ENCODE peak calls at places on chromosome 11, in eight cellular contexts. O, A, F, Q, E, U, G and W are unnamed samples. For H3K4me1, the result is how much of the 10 kb centered on the place peaks cover.

GRCh38 chr11:6608011-6608410 is 4.0 kb downstream of the TAF10 start:
- DNase-seq in U (no peak), E (no peak), F (no peak), Q (no peak), A (no peak), O (no peak), G (no peak), W (no peak)

GRCh38 chr11:72525466-72525865 is 91.1 kb upstream of the CLPB start:
- DNase-seq in U (no peak), A (peak), E (peak), Q (no peak), O (no peak), F (no peak), G (no peak), W (no peak)

GRCh38 chr11:71563401-71563800 is 2.0 kb upstream of the KRTAP5-10 start:
- DNase-seq in Q (no peak), F (no peak), U (no peak), A (peak), O (no peak), G (peak), E (no peak), W (peak)

GRCh38 chr11:94184362-94184761 is 55.7 kb downstream of the PANX1 start:
- DNase-seq in E (no peak), F (no peak), G (no peak), U (no peak), Q (no peak), A (no peak), O (no peak), W (no peak)

GRCh38 chr11:46036969-46037368 is 84.3 kb downstream of the PHF21A start:
- DNase-seq in U (no peak), G (no peak), E (no peak), F (no peak), A (no peak), O (no peak), Q (no peak), W (no peak)

GRCh38 chr11:112958670-112959069 is 2.5 kb upstream of the NCAM1 start:
- DNase-seq in A (no peak), G (peak), U (no peak), F (no peak), Q (no peak), E (no peak), O (no peak), W (no peak)

GRCh38 chr11:2768471-2769408 is 68.9 kb upstream of the KCNQ1OT1 start:
- DNase-seq in Q (no peak), G (peak), E (peak), F (no peak), U (no peak), O (no peak), A (no peak), W (no peak)

GRCh38 chr11:130407978-130408377 is 20.4 kb downstream of the ADAMTS8 start:
- DNase-seq in U (peak), G (no peak), Q (no peak), O (peak), E (peak), A (no peak), F (peak), W (peak)

GRCh38 chr11:5090668-5091067 is 21.3 kb downstream of the OR52E1 start:
- DNase-seq in U (no peak), Q (no peak), G (no peak), F (no peak), E (no peak), O (no peak), A (no peak), W (no peak)

GRCh38 chr11:133833101-133833898 is 12.0 kb downstream of the SPATA19 start:
- DNase-seq in A (no peak), Q (no peak), E (no peak), O (no peak), F (no peak), U (no peak), G (no peak), W (no peak)

GRCh38 chr11:133828861-133829260 is 16.5 kb downstream of the SPATA19 start:
- DNase-seq in F (no peak), A (no peak), Q (no peak), U (no peak), O (no peak), G (no peak), E (no peak), W (no peak)

GRCh38 chr11:133832096-133833081 is 12.9 kb downstream of the SPATA19 start:
- DNase-seq in U (no peak), O (no peak), F (no peak), E (no peak), A (no peak), Q (no peak), G (no peak), W (no peak)

GRCh38 chr11:133829566-133829965 is 15.7 kb downstream of the SPATA19 start:
- DNase-seq in F (no peak), A (no peak), E (no peak), G (no peak), Q (no peak), O (no peak), U (no peak), W (no peak)

GRCh38 chr11:133830931-133831907 is 14.1 kb downstream of the SPATA19 start:
- DNase-seq in Q (no peak), U (no peak), F (no peak), E (no peak), O (no peak), G (no peak), A (no peak), W (no peak)
- TF ChIP-seq CTCF in Q (no peak), U (no peak), F (no peak), E (peak), O (peak), G (no peak), A (peak), W (peak)

GRCh38 chr11:75809991-75810390 is 5.0 kb upstream of the UVRAG start:
- DNase-seq in G (no peak), U (no peak), A (no peak), O (no peak), F (no peak), Q (no peak), E (no peak), W (no peak)
- H3K4me1 ChIP-seq in G (under half), U (under half), A (under half), O (under half), F (under half), Q (under half), E (under half), W (under half)

GRCh38 chr11:73931039-73931645 is 19.7 kb upstream of the DNAJB13 start:
- DNase-seq in U (no peak), E (peak), A (peak), O (no peak), F (no peak), Q (no peak), G (peak), W (peak)
- TF ChIP-seq CTCF in U (peak), E (no peak), A (peak), O (peak), F (no peak), Q (peak), G (peak), W (peak)

DNA sequence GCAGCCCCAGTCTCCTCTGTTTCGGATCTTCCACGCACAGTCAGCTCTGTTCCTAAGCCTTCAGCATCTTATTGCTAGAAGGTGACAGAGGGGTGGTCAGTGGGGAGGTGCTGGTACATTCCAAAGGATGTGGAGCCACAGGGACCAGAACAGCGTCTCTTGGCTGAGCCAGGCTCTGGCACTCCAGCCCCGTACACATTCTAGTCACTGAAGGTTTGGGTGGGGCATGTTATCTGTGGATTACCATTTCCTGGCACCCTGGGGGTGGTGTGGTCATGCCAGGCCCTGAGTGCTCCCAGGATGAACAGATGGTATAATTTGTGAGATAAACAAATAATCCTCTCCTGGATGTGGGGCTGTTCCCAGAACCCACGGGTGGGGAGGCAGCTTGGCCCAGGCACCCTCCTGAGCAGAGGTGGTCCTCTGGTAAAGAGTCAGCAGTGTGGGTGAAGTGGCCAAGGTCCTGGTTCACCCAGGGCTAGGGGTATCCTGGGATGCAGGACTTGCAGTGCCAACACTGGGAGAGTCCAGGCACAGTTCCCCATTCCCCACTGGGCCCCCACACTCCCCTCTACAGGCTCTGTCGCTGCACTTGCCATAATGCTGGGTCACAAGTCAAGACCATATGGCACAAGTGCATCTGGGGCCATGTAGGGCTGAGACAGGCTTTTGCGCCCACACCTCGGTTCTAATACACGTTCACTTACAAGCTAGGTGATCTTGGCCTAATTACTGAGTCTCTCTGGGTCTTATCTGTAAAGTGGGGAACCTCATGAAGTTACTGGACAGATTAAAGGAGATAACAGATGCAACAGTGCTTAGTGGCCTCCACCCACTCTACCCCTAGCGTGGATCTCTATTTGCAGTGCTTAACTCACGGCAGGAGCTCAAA is 33.0 kb downstream of the DKK3 start:
- DNase-seq in E (no peak), U (no peak), G (no peak), A (peak), F (no peak), O (no peak), Q (no peak), W (no peak)
- H3K4me1 ChIP-seq in E (half or more), U (half or more), G (under half), A (under half), F (under half), O (half or more), Q (under half), W (half or more)

GRCh38 chr11:68946416-68947090 is 34.2 kb downstream of the MRGPRD start:
- DNase-seq in F (no peak), Q (no peak), E (peak), A (no peak), G (peak), O (no peak), U (no peak), W (no peak)
- TF ChIP-seq CTCF in F (no peak), Q (no peak), E (no peak), A (no peak), G (no peak), O (no peak), U (no peak), W (no peak)

DNA sequence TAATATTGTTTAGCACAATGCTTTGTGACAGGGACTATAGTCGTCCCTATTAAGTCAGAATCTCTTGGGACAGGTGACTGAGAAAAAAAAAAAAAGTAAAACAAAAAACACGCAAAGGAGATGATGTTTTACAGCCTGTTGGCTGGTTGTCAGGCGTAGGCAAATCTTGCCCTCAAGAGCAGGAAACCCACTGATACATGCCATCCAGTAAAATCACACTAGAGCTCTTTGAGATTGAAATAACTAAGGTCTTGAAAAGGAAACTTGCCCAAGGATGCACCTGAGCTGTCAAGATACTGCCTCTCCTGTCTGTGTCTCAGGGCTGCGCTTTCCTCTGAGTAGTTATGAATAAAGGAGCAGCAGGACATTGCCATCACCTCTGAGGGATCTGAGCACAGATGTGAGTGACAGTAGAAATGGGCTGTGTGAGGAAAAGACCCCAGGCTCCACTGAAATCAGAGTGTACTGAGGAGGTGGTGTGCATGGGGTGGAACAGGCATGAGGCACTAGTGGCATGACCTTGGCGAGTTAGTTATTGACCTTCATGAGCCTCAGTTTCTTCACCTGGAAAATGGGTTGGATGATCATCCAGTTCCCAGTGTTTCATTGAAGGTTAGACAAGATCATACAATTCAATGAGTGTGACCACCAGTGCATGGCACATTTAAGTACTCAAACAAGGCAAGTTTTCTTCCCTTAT is 23.3 kb downstream of the MICAL2 start:
- DNase-seq in G (no peak), O (no peak), Q (no peak), F (no peak), A (no peak), E (no peak), U (no peak), W (no peak)
- H3K4me1 ChIP-seq in G (under half), O (half or more), Q (under half), F (under half), A (under half), E (under half), U (half or more), W (under half)

DNA sequence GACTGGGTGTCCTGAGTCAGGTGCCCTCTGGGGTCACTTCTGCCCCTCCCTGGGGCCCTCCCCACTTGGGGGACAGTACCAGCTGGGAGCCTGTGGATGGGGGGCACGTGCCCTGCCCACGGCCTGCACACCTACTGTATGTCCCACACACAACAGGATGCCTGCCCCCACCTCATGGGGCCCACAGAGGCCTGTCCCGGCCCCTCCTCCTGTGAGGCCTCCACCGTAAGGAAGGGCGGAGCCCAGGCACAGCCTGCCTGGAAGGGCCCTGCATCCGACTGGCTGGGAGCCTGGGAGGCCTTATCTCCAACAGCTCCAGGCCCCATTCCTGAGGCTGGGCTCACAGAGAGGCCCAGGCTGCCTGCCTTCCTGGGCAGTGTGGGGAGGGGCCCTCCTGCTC is 47.8 kb downstream of the BRSK2 start:
- DNase-seq in F (no peak), E (peak), G (no peak), U (no peak), Q (peak), O (peak), A (no peak), W (peak)
- TF ChIP-seq CTCF in F (no peak), E (no peak), G (no peak), U (no peak), Q (no peak), O (no peak), A (no peak), W (no peak)

GRCh38 chr11:11580831-11581492 is 40.8 kb downstream of the GALNT18 start:
- DNase-seq in O (peak), U (no peak), G (no peak), E (peak), Q (no peak), F (no peak), A (peak), W (no peak)

GRCh38 chr11:11579012-11579755 is 42.6 kb downstream of the GALNT18 start:
- DNase-seq in E (no peak), A (peak), U (no peak), F (no peak), O (peak), G (no peak), Q (no peak), W (no peak)

GRCh38 chr11:11581493-11581880 is 40.3 kb downstream of the GALNT18 start:
- DNase-seq in F (no peak), U (no peak), Q (no peak), A (peak), E (no peak), G (no peak), O (no peak), W (no peak)

GRCh38 chr11:11578542-11578941 is 43.3 kb downstream of the GALNT18 start:
- DNase-seq in F (no peak), O (no peak), U (no peak), G (no peak), Q (no peak), A (peak), E (no peak), W (no peak)

GRCh38 chr11:11580012-11580411 is 41.8 kb downstream of the GALNT18 start:
- DNase-seq in Q (no peak), F (no peak), O (no peak), U (no peak), E (no peak), G (no peak), A (peak), W (no peak)
- H3K4me1 ChIP-seq in Q (under half), F (under half), O (half or more), U (under half), E (under half), G (under half), A (under half), W (under half)

GRCh38 chr11:17750817-17751165 is 16.2 kb downstream of the KCNC1 start:
- DNase-seq in Q (no peak), A (no peak), U (no peak), G (no peak), O (no peak), E (no peak), F (no peak), W (no peak)

GRCh38 chr11:17753641-17754040 is 19.1 kb downstream of the KCNC1 start:
- DNase-seq in E (no peak), F (no peak), G (no peak), A (no peak), U (no peak), O (no peak), Q (no peak), W (no peak)

GRCh38 chr11:17751558-17751957 is 17.0 kb downstream of the KCNC1 start:
- DNase-seq in G (no peak), E (peak), Q (no peak), F (no peak), A (no peak), O (peak), U (no peak), W (no peak)

GRCh38 chr11:17753153-17753552 is 18.6 kb downstream of the KCNC1 start:
- DNase-seq in O (peak), Q (no peak), A (no peak), F (no peak), G (no peak), E (peak), U (no peak), W (no peak)

DNA sequence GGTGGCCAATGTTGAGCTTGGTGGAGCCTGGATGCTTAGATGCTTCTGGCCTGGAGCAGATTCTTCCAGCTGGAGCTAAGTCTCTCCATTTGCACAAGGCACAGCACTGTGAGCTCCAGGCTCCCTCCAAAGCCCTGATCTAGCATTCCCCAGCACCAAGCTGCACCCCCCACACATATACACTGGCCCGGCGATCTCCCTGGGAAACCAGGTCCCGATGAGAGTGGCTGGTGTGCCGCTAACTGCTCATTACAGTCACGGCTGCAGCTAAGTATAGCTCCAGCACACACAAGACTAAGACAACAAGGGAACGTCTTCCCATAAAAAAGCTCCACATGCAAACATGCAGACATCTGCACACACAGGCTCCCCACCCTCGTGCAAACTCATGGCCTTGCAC is 17.6 kb downstream of the KCNC1 start:
- DNase-seq in O (no peak), U (no peak), G (no peak), E (peak), Q (no peak), A (no peak), F (no peak), W (no peak)
- TF ChIP-seq CTCF in O (no peak), U (no peak), G (no peak), E (no peak), Q (no peak), A (no peak), F (no peak), W (no peak)

DNA sequence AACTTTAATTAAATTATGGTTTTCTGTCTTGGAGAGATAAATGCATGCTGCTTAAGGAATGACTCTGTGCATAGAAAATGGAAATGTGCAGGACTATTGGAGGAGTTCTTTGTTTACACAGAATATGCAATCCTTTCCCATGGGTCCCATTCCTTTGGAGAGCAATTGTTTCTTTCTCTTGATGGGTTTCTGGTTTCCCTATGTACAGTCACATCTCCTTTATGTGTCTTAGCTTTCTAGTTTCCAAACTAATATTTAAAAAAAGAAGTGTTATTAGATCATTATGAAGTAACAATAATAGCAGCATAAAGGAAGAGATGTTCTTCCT is 73.6 kb downstream of the FAT3 start:
- DNase-seq in G (no peak), Q (no peak), U (no peak), F (no peak), A (no peak), O (no peak), E (no peak), W (no peak)
- H3K4me1 ChIP-seq in G (under half), Q (under half), U (under half), F (under half), A (under half), O (under half), E (under half), W (under half)